ENCODE peak calls at places on chromosomes 7 and 10, in four cellular contexts. K, X, P and M are unnamed samples.

GRCh38 chr10:88147000-88147798 is 283.8 kb downstream of the PTEN start:
- DNase-seq in X (no peak), K (no peak), P (peak; percentile 76), M (no peak)

GRCh38 chr7:133081119-133081604 is 728 bp downstream of the CHCHD3 start:
- DNase-seq in P (no peak), K (no peak), X (no peak), M (no peak)

GRCh38 chr7:73442222-73442902 is 8.8 kb downstream of the FZD9 start:
- DNase-seq in P (peak; percentile 38), X (peak; percentile 69), K (no peak), M (peak; percentile 88)

GRCh38 chr7:32879460-32879859 is 12.1 kb downstream of the KBTBD2 start:
- DNase-seq in X (no peak), K (no peak), P (no peak), M (no peak)

GRCh38 chr7:93249749-93250148 is 17.6 kb downstream of the VPS50 start:
- DNase-seq in K (no peak), X (no peak), P (no peak), M (no peak)

GRCh38 chr7:44269417-44269816 is 56.0 kb downstream of the CAMK2B start:
- DNase-seq in K (no peak), P (no peak), X (no peak), M (no peak)

GRCh38 chr7:159083698-159084068 is 61.0 kb downstream of the VIPR2 start:
- DNase-seq in X (no peak), K (no peak), P (peak; percentile 5), M (no peak)

GRCh38 chr10:10514790-10515189 is 502.9 kb upstream of the CELF2 start:
- DNase-seq in X (no peak), K (no peak), P (no peak), M (no peak)

GRCh38 chr10:28503114-28503513 is 29.8 kb upstream of the WAC start:
- DNase-seq in P (no peak), K (no peak), X (peak; percentile 89), M (no peak)

GRCh38 chr7:1331576-1332467 is 99.2 kb downstream of the UNCX start:
- DNase-seq in X (no peak), K (no peak), P (peak; percentile 44), M (no peak)

GRCh38 chr10:5963591-5963990 is 13.8 kb downstream of the IL15RA start:
- DNase-seq in X (no peak), K (no peak), P (peak; percentile 29), M (no peak)

GRCh38 chr7:102264367-102264891 is 22.2 kb upstream of the SH2B2 start:
- DNase-seq in P (no peak), X (no peak), K (no peak), M (no peak)

GRCh38 chr10:86300931-86301330 is 65.7 kb downstream of the GRID1 start:
- DNase-seq in X (no peak), K (no peak), P (peak; percentile 48), M (peak; percentile 41)

GRCh38 chr10:71468363-71469094 is 71.8 kb downstream of the CDH23 start:
- DNase-seq in X (no peak), K (no peak), P (no peak), M (no peak)